ENCODE peak calls at places on chromosomes 3 and 15, in four cellular contexts. M is cardiac muscle cell, O is BE2C, D is A549. H is an unnamed sample. For H3K4me1, the result is how much of the 10 kb centered on the place peaks cover.

GRCh38 chr3:169619793-169620192 is 43.7 kb downstream of the MECOM start:
- DNase-seq in M (no peak), O (no peak), D (no peak), H (no peak)

GRCh38 chr3:53948174-53948573 is 56.5 kb upstream of the SELENOK start:
- DNase-seq in M (no peak), O (no peak), D (no peak), H (no peak)

GRCh38 chr3:197329382-197329781 is 31.0 kb upstream of the DLG1 start:
- DNase-seq in M (no peak), O (no peak), D (no peak), H (no peak)

GRCh38 chr15:25689592-25689991 is 173.5 kb downstream of the ATP10A start:
- DNase-seq in M (no peak), O (no peak), D (no peak), H (no peak)

GRCh38 chr15:96038650-96039049 is 291.9 kb upstream of the NR2F2 start:
- DNase-seq in M (no peak), O (no peak), D (no peak), H (no peak)

GRCh38 chr3:11655188-11655928 is 11.6 kb upstream of the VGLL4 start:
- DNase-seq in M (peak), O (peak), D (peak), H (peak)

GRCh38 chr3:172546628-172547214 is 23.5 kb upstream of the TNFSF10 start:
- DNase-seq in M (no peak), O (no peak), D (no peak), H (no peak)

GRCh38 chr3:176190755-176191154 is 1006.5 kb downstream of the TBL1XR1 start:
- DNase-seq in M (no peak), O (peak), D (no peak), H (no peak)

GRCh38 chr3:4219227-4219568 is 84.0 kb upstream of the SETMAR start:
- DNase-seq in M (no peak), O (no peak), D (no peak), H (no peak)

GRCh38 chr3:12845790-12846189 is 4.4 kb upstream of the RPL32 start:
- DNase-seq in M (no peak), O (no peak), D (no peak), H (no peak)

GRCh38 chr3:136657526-136657925 is 94.7 kb downstream of the STAG1 start:
- DNase-seq in M (no peak), O (no peak), D (no peak), H (no peak)

GRCh38 chr15:32717290-32718081 is at the start of gene GREM1:
- DNase-seq in M (peak), O (no peak), D (no peak), H (peak)

GRCh38 chr15:99536422-99537033 is 29.3 kb upstream of the MEF2A start:
- DNase-seq in M (peak), O (no peak), D (peak), H (no peak)

GRCh38 chr15:52678468-52679231 is 538 bp downstream of the ATOSA start:
- DNase-seq in M (peak), O (peak), D (peak), H (peak)

GRCh38 chr3:71723452-71724170 is 1.6 kb downstream of the EIF4E3 start:
- DNase-seq in M (no peak), O (no peak), D (no peak), H (no peak)

GRCh38 chr3:155676252-155676981 is 68.5 kb downstream of the PLCH1 start:
- DNase-seq in M (peak), O (peak), D (no peak), H (peak)

GRCh38 chr3:138049157-138049919 is 39.4 kb downstream of the CLDN18 start:
- DNase-seq in M (peak), O (no peak), D (no peak), H (no peak)

GRCh38 chr3:149214702-149215101 is 6.9 kb downstream of the CP start:
- DNase-seq in M (no peak), O (no peak), D (no peak), H (no peak)

GRCh38 chr3:171591059-171591458 is 130.9 kb upstream of the TNIK start:
- DNase-seq in M (no peak), O (no peak), D (no peak), H (no peak)

GRCh38 chr3:57154470-57154869 is 10.7 kb downstream of the IL17RD start:
- DNase-seq in M (no peak), O (no peak), D (no peak), H (no peak)

GRCh38 chr3:120622870-120623718 is 27.0 kb downstream of the NDUFB4 start:
- DNase-seq in M (no peak), O (peak), D (peak), H (no peak)

GRCh38 chr3:111910806-111911205 is 51.7 kb downstream of the PHLDB2 start:
- DNase-seq in M (peak), O (no peak), D (no peak), H (no peak)

GRCh38 chr15:80866936-80867335 is 87.8 kb downstream of the CEMIP start:
- DNase-seq in M (no peak), O (no peak), D (no peak), H (no peak)

GRCh38 chr15:82312611-82313349 is 36.5 kb downstream of the GOLGA6L10 start:
- DNase-seq in M (peak), O (no peak), D (no peak), H (no peak)

GRCh38 chr3:113070226-113071220 is 79.7 kb downstream of the GTPBP8 start:
- DNase-seq in M (peak), O (no peak), D (peak), H (no peak)

GRCh38 chr3:116614795-116615362 is 94.7 kb upstream of the TUSC7 start:
- DNase-seq in M (peak), O (no peak), D (peak), H (no peak)

GRCh38 chr3:127699098-127699945 is 26.6 kb downstream of the ABTB1 start:
- DNase-seq in M (no peak), O (no peak), D (no peak), H (no peak)
- H3K4me1 ChIP-seq in M (under half), O (under half), D (half or more), H (under half)

GRCh38 chr3:15298504-15298903 is 33.9 kb downstream of the SH3BP5 start:
- DNase-seq in M (no peak), O (no peak), D (no peak), H (no peak)
- H3K4me1 ChIP-seq in M (under half), O (under half), D (under half), H (under half)

DNA sequence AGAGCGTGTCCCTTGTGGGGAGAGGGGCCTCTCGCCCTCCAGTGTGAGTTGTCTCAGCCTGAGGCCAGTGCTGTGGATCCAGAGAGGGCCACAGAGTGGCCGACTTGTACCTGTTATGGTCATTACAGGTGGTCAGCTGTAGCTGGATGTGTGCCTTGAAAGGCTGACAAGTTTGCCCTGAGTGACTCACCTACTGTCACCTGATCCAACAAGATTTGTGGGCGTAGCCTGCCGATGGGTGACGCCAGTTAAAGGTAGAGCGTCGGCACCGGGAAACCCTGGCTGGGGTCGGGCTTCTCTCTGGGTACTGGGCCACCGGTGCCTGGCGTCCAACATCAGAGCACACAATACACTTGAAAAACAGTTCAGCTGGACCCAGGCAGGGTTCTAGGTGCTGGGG is 2.8 kb upstream of the ISG20 start:
- DNase-seq in M (no peak), O (no peak), D (no peak), H (peak)
- H3K4me1 ChIP-seq in M (under half), O (under half), D (half or more), H (half or more)

DNA sequence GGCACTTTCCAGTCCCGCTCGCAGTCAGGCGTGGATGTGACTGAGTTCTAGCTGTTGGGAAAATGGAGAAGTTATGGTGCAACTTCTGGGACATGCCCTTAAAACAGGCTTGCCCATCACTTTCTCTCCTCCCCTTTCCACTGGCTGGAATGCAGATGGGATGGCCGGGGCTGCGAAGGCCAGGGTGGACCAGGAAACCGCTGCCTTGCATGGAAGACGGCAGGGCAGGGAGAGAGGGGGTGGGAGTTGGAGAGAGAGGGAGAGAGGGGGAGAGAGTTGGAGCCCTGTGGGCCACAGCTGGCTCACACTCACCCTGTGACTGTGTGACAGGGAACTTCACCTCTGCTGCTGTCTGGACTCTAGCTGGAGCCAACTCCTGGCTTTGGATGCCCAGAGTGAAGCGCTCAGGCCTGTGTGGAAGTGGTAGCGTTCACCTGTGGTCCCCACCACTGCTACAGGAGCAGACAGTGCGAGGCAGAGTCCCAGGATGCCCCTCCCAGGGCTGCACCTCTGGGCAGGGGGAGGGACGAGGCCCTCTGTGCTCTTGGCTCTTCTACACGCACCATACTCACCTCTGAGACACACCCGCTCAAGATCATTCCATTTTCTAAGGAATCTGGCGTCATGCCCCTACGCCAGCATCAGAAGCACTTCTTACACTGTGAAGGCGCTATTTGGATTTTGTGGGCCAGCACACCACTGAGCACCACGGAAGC is 36.6 kb downstream of the KLHL25 start:
- DNase-seq in M (peak), O (no peak), D (no peak), H (no peak)
- H3K4me1 ChIP-seq in M (under half), O (under half), D (under half), H (under half)

GRCh38 chr3:34012102-34012461 is 213.7 kb downstream of the PDCD6IP start:
- DNase-seq in M (peak), O (no peak), D (peak), H (no peak)

GRCh38 chr3:34013818-34014576 is 215.6 kb downstream of the PDCD6IP start:
- DNase-seq in M (no peak), O (no peak), D (no peak), H (no peak)

GRCh38 chr3:34009480-34009844 is 211.0 kb downstream of the PDCD6IP start:
- DNase-seq in M (peak), O (no peak), D (peak), H (no peak)

GRCh38 chr3:34008836-34009479 is 210.5 kb downstream of the PDCD6IP start:
- DNase-seq in M (no peak), O (no peak), D (peak), H (no peak)

DNA sequence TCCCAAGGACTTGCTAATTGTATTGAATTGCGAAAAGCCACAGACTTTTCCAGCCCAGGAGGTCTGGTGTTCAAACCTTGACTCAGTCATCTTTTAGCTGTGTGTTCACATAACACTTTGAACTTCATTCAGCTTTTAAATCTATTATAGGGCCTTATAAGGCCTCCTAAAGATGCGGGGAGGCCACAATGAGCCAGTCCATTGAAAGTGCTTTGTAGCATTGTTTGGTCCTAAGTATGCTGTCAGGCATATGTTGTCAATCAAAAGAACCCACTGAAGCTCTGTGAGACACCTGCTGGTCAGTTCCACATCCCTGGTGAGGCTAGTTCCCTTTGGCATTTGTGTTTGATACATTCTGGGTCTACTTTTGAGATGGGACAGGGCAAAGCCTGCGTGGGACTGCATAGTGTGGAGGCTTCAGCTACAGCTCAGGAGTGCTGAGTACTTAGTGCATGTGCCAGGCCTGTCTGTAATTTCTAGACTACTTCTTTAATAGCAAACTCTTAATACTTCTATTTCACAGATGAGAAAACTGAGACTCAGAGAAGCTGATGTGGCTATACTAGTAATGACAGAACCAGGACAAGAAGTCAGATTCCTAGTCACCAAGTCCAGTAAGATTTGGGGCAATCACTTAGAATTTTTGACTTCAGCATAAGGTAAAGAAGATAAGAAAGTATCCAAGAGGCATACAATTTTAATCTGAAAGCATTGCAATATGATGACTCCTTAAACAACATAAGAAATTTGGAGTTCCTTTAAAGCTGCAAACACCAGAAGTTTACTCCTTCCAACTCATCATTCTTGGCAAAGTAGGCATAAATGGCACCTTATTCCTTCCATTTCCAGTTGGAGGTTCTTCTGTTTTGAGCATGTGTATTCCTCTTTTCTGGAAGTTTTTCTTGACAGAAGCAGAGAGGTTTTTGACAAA is 213.0 kb downstream of the PDCD6IP start:
- DNase-seq in M (no peak), O (no peak), D (peak), H (no peak)
- H3K4me1 ChIP-seq in M (under half), O (under half), D (half or more), H (under half)

GRCh38 chr15:67137951-67138935 is 72.8 kb downstream of the SMAD3 start:
- DNase-seq in M (no peak), O (no peak), D (no peak), H (no peak)
- H3K4me1 ChIP-seq in M (half or more), O (under half), D (half or more), H (half or more)